ENCODE peak calls at places on chromosomes 13 and 19, in five cellular contexts. One of them, this sample, is unnamed.

GRCh38 chr13:50805805-50806204 is 37.7 kb downstream of the DLEU7 start:
- DNase-seq in SJCRH30: no peak
- DNase-seq in left ventricle myocardium inferior: no peak
- DNase-seq in tibial artery: no peak
- DNase-seq in Peyer's patch: no peak
- DNase-seq in this sample: no peak

GRCh38 chr13:39036212-39036611 is 1.7 kb downstream of the PROSER1 start:
- DNase-seq in SJCRH30: no peak
- DNase-seq in left ventricle myocardium inferior: no peak
- DNase-seq in tibial artery: no peak
- DNase-seq in Peyer's patch: no peak
- DNase-seq in this sample: no peak

GRCh38 chr19:32404213-32404938 is 1.2 kb upstream of the DPY19L3 start:
- DNase-seq in left ventricle myocardium inferior: no peak
- DNase-seq in SJCRH30: no peak
- DNase-seq in Peyer's patch: no peak
- DNase-seq in tibial artery: no peak
- DNase-seq in this sample: no peak

GRCh38 chr13:76663941-76664340 is 222.3 kb downstream of the KCTD12 start:
- DNase-seq in SJCRH30: no peak
- DNase-seq in tibial artery: no peak
- DNase-seq in left ventricle myocardium inferior: no peak
- DNase-seq in Peyer's patch: no peak
- DNase-seq in this sample: no peak

GRCh38 chr13:21668665-21669599 is 1.9 kb upstream of the FGF9 start:
- DNase-seq in left ventricle myocardium inferior: no peak
- DNase-seq in Peyer's patch: peak
- DNase-seq in SJCRH30: peak
- DNase-seq in tibial artery: peak
- DNase-seq in this sample: no peak

GRCh38 chr19:51002542-51003311 is 1.3 kb upstream of the KLK8 start:
- DNase-seq in SJCRH30: peak
- DNase-seq in Peyer's patch: no peak
- DNase-seq in left ventricle myocardium inferior: no peak
- DNase-seq in tibial artery: no peak
- DNase-seq in this sample: no peak

GRCh38 chr13:108959254-108959653 is 329.8 kb downstream of the MYO16 start:
- DNase-seq in SJCRH30: no peak
- DNase-seq in left ventricle myocardium inferior: no peak
- DNase-seq in tibial artery: no peak
- DNase-seq in Peyer's patch: no peak
- DNase-seq in this sample: no peak

GRCh38 chr19:367561-367960 is 23.0 kb upstream of the MIER2 start:
- DNase-seq in SJCRH30: no peak
- DNase-seq in left ventricle myocardium inferior: no peak
- DNase-seq in Peyer's patch: no peak
- DNase-seq in tibial artery: no peak
- DNase-seq in this sample: no peak

GRCh38 chr19:50325310-50326100 is 3.7 kb downstream of the KCNC3 start:
- DNase-seq in Peyer's patch: peak
- DNase-seq in left ventricle myocardium inferior: peak
- DNase-seq in SJCRH30: peak
- DNase-seq in tibial artery: no peak
- DNase-seq in this sample: no peak

GRCh38 chr13:30873519-30873918 is 32.6 kb upstream of the MEDAG start:
- DNase-seq in SJCRH30: no peak
- DNase-seq in left ventricle myocardium inferior: no peak
- DNase-seq in tibial artery: no peak
- DNase-seq in Peyer's patch: no peak
- DNase-seq in this sample: no peak

GRCh38 chr13:112826565-112826964 is 136.7 kb downstream of the ATP11A start:
- DNase-seq in tibial artery: no peak
- DNase-seq in left ventricle myocardium inferior: no peak
- DNase-seq in SJCRH30: no peak
- DNase-seq in Peyer's patch: peak
- DNase-seq in this sample: no peak

GRCh38 chr19:16417660-16418596 is 53.8 kb downstream of the EPS15L1 start:
- DNase-seq in Peyer's patch: peak
- DNase-seq in SJCRH30: peak
- DNase-seq in left ventricle myocardium inferior: peak
- DNase-seq in tibial artery: no peak
- DNase-seq in this sample: peak

GRCh38 chr13:51934461-51935087 is 72.8 kb downstream of the CCDC70 start:
- DNase-seq in left ventricle myocardium inferior: no peak
- DNase-seq in SJCRH30: no peak
- DNase-seq in tibial artery: no peak
- DNase-seq in Peyer's patch: no peak
- DNase-seq in this sample: no peak

GRCh38 chr13:87671824-87672603 is 843 bp downstream of the SLITRK5 start:
- DNase-seq in tibial artery: peak
- DNase-seq in Peyer's patch: peak
- DNase-seq in left ventricle myocardium inferior: no peak
- DNase-seq in SJCRH30: peak
- DNase-seq in this sample: no peak

GRCh38 chr19:8397746-8398721 is 7.9 kb downstream of the RAB11B start:
- DNase-seq in Peyer's patch: no peak
- DNase-seq in left ventricle myocardium inferior: no peak
- DNase-seq in tibial artery: no peak
- DNase-seq in SJCRH30: peak
- DNase-seq in this sample: no peak

GRCh38 chr19:48169585-48169973 is 565 bp downstream of the LIG1 start:
- DNase-seq in Peyer's patch: peak
- DNase-seq in tibial artery: peak
- DNase-seq in SJCRH30: peak
- DNase-seq in left ventricle myocardium inferior: peak
- DNase-seq in this sample: peak

GRCh38 chr19:52369463-52370340 is at the start of gene ZNF880:
- DNase-seq in left ventricle myocardium inferior: peak
- DNase-seq in tibial artery: peak
- DNase-seq in Peyer's patch: peak
- DNase-seq in SJCRH30: peak
- DNase-seq in this sample: peak

GRCh38 chr19:19624032-19624570 is 3.9 kb downstream of the LPAR2 start:
- DNase-seq in SJCRH30: no peak
- DNase-seq in Peyer's patch: no peak
- DNase-seq in tibial artery: no peak
- DNase-seq in left ventricle myocardium inferior: no peak
- DNase-seq in this sample: no peak

GRCh38 chr13:51246411-51247298 is 24.5 kb downstream of the FAM124A start:
- DNase-seq in tibial artery: no peak
- DNase-seq in left ventricle myocardium inferior: peak
- DNase-seq in Peyer's patch: no peak
- DNase-seq in SJCRH30: no peak
- DNase-seq in this sample: no peak

GRCh38 chr19:53951436-53951835 is 11.3 kb upstream of the CACNG8 start:
- DNase-seq in left ventricle myocardium inferior: no peak
- DNase-seq in SJCRH30: no peak
- DNase-seq in Peyer's patch: no peak
- DNase-seq in tibial artery: no peak
- DNase-seq in this sample: no peak

GRCh38 chr19:35430382-35431146 is 17.5 kb upstream of the FFAR2 start:
- DNase-seq in Peyer's patch: no peak
- DNase-seq in left ventricle myocardium inferior: no peak
- DNase-seq in tibial artery: no peak
- DNase-seq in SJCRH30: no peak
- DNase-seq in this sample: no peak

GRCh38 chr13:25281193-25281936 is 5.9 kb downstream of the MTMR6 start:
- DNase-seq in SJCRH30: no peak
- DNase-seq in tibial artery: no peak
- DNase-seq in Peyer's patch: no peak
- DNase-seq in left ventricle myocardium inferior: no peak
- DNase-seq in this sample: no peak

GRCh38 chr19:17124025-17124424 is 48.4 kb downstream of the MYO9B start:
- DNase-seq in tibial artery: no peak
- DNase-seq in Peyer's patch: no peak
- DNase-seq in SJCRH30: no peak
- DNase-seq in left ventricle myocardium inferior: no peak
- DNase-seq in this sample: no peak

GRCh38 chr13:31209172-31209818 is 9.5 kb downstream of the B3GLCT start:
- DNase-seq in tibial artery: no peak
- DNase-seq in Peyer's patch: no peak
- DNase-seq in left ventricle myocardium inferior: peak
- DNase-seq in SJCRH30: peak
- DNase-seq in this sample: no peak

GRCh38 chr13:75583101-75583500 is 33.5 kb downstream of the UCHL3 start:
- DNase-seq in tibial artery: no peak
- DNase-seq in SJCRH30: no peak
- DNase-seq in Peyer's patch: no peak
- DNase-seq in left ventricle myocardium inferior: no peak
- DNase-seq in this sample: no peak

GRCh38 chr13:98784666-98785065 is 32.2 kb upstream of the SLC15A1 start:
- DNase-seq in Peyer's patch: peak
- DNase-seq in left ventricle myocardium inferior: no peak
- DNase-seq in SJCRH30: no peak
- DNase-seq in tibial artery: no peak
- DNase-seq in this sample: no peak

GRCh38 chr19:6718111-6718740 is 2.2 kb downstream of the C3 start:
- DNase-seq in SJCRH30: no peak
- DNase-seq in tibial artery: no peak
- DNase-seq in left ventricle myocardium inferior: no peak
- DNase-seq in Peyer's patch: no peak
- DNase-seq in this sample: no peak

GRCh38 chr13:46315491-46316075 is 71.5 kb downstream of the RUBCNL start:
- DNase-seq in left ventricle myocardium inferior: no peak
- DNase-seq in tibial artery: no peak
- DNase-seq in Peyer's patch: no peak
- DNase-seq in SJCRH30: no peak
- DNase-seq in this sample: no peak

GRCh38 chr19:1364070-1364719 is 19.5 kb upstream of the NDUFS7 start:
- DNase-seq in SJCRH30: no peak
- DNase-seq in tibial artery: no peak
- DNase-seq in left ventricle myocardium inferior: no peak
- DNase-seq in Peyer's patch: no peak
- DNase-seq in this sample: no peak

GRCh38 chr13:78309497-78310180 is 293.7 kb downstream of the POU4F1 start:
- DNase-seq in left ventricle myocardium inferior: no peak
- DNase-seq in Peyer's patch: no peak
- DNase-seq in SJCRH30: no peak
- DNase-seq in tibial artery: no peak
- DNase-seq in this sample: no peak